ENCODE peak calls at places on chromosomes 6 and 20, in four cellular contexts. E is IMR-90, U is stomach, A is sigmoid colon. S is an unnamed sample.
A peak's percentile ranks its signal among the peaks of the same experiment; 100 is the strongest.

GRCh38 chr6:37083243-37084138 is 78.0 kb downstream of the FGD2 start:
- DNase-seq in E (peak; percentile 69), U (peak; percentile 58), A (peak; percentile 90), S (no peak)

GRCh38 chr20:53857723-53858236 is 212.6 kb downstream of the BCAS1 start:
- DNase-seq in E (no peak), U (no peak), A (no peak), S (no peak)

GRCh38 chr20:45545754-45546453 is 1.3 kb downstream of the EPPIN start:
- DNase-seq in E (peak; percentile 37), U (no peak), A (no peak), S (peak; percentile 55)

GRCh38 chr6:130713144-130713543 is 114.1 kb upstream of the SMLR1 start:
- DNase-seq in E (no peak), U (no peak), A (no peak), S (no peak)

GRCh38 chr6:166235666-166236292 is 68.1 kb upstream of the TBXT start:
- DNase-seq in E (no peak), U (no peak), A (no peak), S (no peak)

GRCh38 chr6:2534406-2535139 is 216.1 kb downstream of the MYLK4 start:
- DNase-seq in E (no peak), U (no peak), A (no peak), S (no peak)

GRCh38 chr6:31877651-31878161 is 1.1 kb downstream of the SLC44A4 start:
- DNase-seq in E (no peak), U (peak; percentile 93), A (peak; percentile 52), S (no peak)

GRCh38 chr20:45311589-45312211 is 3.6 kb upstream of the MATN4 start:
- DNase-seq in E (peak; percentile 42), U (peak; percentile 72), A (no peak), S (no peak)

GRCh38 chr6:112439416-112439815 is 92.3 kb downstream of the RFPL4B start:
- DNase-seq in E (no peak), U (no peak), A (no peak), S (no peak)

GRCh38 chr6:72952808-72953630 is 272.3 kb downstream of the KHDC1L start:
- DNase-seq in E (peak; percentile 51), U (no peak), A (no peak), S (no peak)

GRCh38 chr20:34210271-34210670 is 31.0 kb upstream of the ASIP start:
- DNase-seq in E (no peak), U (no peak), A (no peak), S (peak; percentile 86)
- H3K9me3 ChIP-seq in E (peaks cover 13% of the 10 kb centered on the region), U (no peaks in the 10 kb centered on the region), A (no peaks in the 10 kb centered on the region), S (peaks cover 6% of the 10 kb centered on the region)

GRCh38 chr6:26273673-26274595 is 91.1 kb upstream of the BTN3A2 start:
- DNase-seq in E (peak; percentile 42), U (no peak), A (no peak), S (no peak)
- TF ChIP-seq POLR2A in E (no peak), U (no peak), A (no peak), S (no peak)

GRCh38 chr20:59643616-59644061 is 39.3 kb downstream of the PHACTR3 start:
- DNase-seq in E (no peak), U (peak; percentile 20), A (peak; percentile 35), S (peak; percentile 89)
- H3K9me3 ChIP-seq in E (peaks cover 29% of the 10 kb centered on the region), U (no peaks in the 10 kb centered on the region), A (no peaks in the 10 kb centered on the region), S (no peaks in the 10 kb centered on the region)

GRCh38 chr6:146026873-146027272 is 2.0 kb upstream of the GRM1 start:
- DNase-seq in E (no peak), U (no peak), A (no peak), S (no peak)
- TF ChIP-seq POLR2A in E (no peak), U (no peak), A (no peak), S (no peak)

GRCh38 chr6:100459291-100459690 is 5.4 kb downstream of the SIM1 start:
- DNase-seq in E (no peak), U (no peak), A (no peak), S (peak; percentile 2)

GRCh38 chr6:100461273-100461919 is 3.3 kb downstream of the SIM1 start:
- DNase-seq in E (no peak), U (no peak), A (no peak), S (peak; percentile 86)

GRCh38 chr6:100462396-100462795 is 2.3 kb downstream of the SIM1 start:
- DNase-seq in E (no peak), U (no peak), A (no peak), S (no peak)

GRCh38 chr6:100461920-100462295 is 2.8 kb downstream of the SIM1 start:
- DNase-seq in E (no peak), U (no peak), A (no peak), S (no peak)

DNA sequence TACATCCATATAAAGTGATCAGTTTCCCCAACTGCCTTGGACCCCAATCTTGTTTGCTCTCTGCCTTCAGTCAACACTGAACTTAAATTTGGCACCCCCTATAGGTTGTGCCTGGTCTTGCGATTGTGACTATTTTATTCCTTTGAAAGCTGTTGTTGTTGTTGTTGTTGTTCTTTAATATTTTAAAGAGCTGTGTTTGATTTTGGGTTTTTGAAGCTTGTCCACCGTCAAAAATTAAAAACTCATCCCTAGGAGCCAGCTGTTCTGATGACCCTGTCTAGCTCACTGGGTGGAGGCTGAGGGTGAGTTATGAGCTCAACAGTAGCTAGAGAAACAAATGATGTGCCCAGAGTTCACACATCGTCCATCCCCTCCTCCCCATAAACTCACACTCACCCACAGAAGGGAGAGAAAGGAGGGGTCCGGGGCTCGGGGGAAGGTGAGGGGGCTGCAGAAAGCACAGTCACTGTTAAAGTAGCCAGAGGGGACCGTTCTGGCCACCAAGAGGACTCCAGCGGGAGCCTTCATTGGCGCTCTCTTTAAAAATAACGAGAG is 4.0 kb downstream of the SIM1 start:
- DNase-seq in E (no peak), U (no peak), A (no peak), S (peak; percentile 31)
- H3K9me3 ChIP-seq in E (peaks cover 52% of the 10 kb centered on the region), U (no peaks in the 10 kb centered on the region), A (peaks cover 4% of the 10 kb centered on the region), S (peaks cover 7% of the 10 kb centered on the region)

GRCh38 chr6:21850682-21851081 is 257.1 kb downstream of the SOX4 start:
- DNase-seq in E (no peak), U (no peak), A (no peak), S (no peak)

GRCh38 chr6:21847712-21848111 is 254.2 kb downstream of the SOX4 start:
- DNase-seq in E (no peak), U (no peak), A (no peak), S (no peak)

GRCh38 chr6:21842875-21843274 is 249.3 kb downstream of the SOX4 start:
- DNase-seq in E (no peak), U (no peak), A (no peak), S (no peak)

GRCh38 chr6:21845018-21845417 is 251.5 kb downstream of the SOX4 start:
- DNase-seq in E (no peak), U (no peak), A (no peak), S (no peak)

GRCh38 chr6:21846541-21847451 is 253.2 kb downstream of the SOX4 start:
- DNase-seq in E (peak; percentile 37), U (no peak), A (no peak), S (no peak)
- TF ChIP-seq POLR2A in E (no peak), U (no peak), A (no peak), S (no peak)

S was measured in esophagus muscularis mucosa.